ENCODE peak calls at places on chromosome 4, in ten cellular contexts. One of them, this sample, is unnamed.

GRCh38 chr4:151359576-151359975 is 34.2 kb upstream of the SH3D19 start:
- DNase-seq in endodermal cell: no peak
- DNase-seq in PC-3: peak; percentile 3
- DNase-seq in AG08396: no peak
- DNase-seq in adrenal gland: no peak
- DNase-seq in GM04503: no peak
- DNase-seq in activated CD4-positive, alpha-beta T cell treated with anti-CD3 and anti-CD28 coated beads for 24 hours: no peak
- DNase-seq in NCI-H2029 treated with DMSO at 0.1 percent for 48 hours: peak; percentile 1
- DNase-seq in hypothalamus: no peak
- DNase-seq in NCI-H345: no peak
- DNase-seq in this sample: no peak

GRCh38 chr4:2413821-2414610 is 4.4 kb downstream of the ZFYVE28 start:
- DNase-seq in endodermal cell: peak; percentile 76
- DNase-seq in PC-3: peak; percentile 24
- DNase-seq in AG08396: no peak
- DNase-seq in adrenal gland: no peak
- DNase-seq in GM04503: no peak
- DNase-seq in activated CD4-positive, alpha-beta T cell treated with anti-CD3 and anti-CD28 coated beads for 24 hours: peak; percentile 18
- DNase-seq in NCI-H2029 treated with DMSO at 0.1 percent for 48 hours: no peak
- DNase-seq in hypothalamus: no peak
- DNase-seq in NCI-H345: no peak
- DNase-seq in this sample: no peak

GRCh38 chr4:7760228-7760627 is 179.4 kb downstream of the AFAP1 start:
- DNase-seq in endodermal cell: no peak
- DNase-seq in PC-3: no peak
- DNase-seq in AG08396: no peak
- DNase-seq in adrenal gland: no peak
- DNase-seq in GM04503: no peak
- DNase-seq in activated CD4-positive, alpha-beta T cell treated with anti-CD3 and anti-CD28 coated beads for 24 hours: no peak
- DNase-seq in NCI-H2029 treated with DMSO at 0.1 percent for 48 hours: no peak
- DNase-seq in hypothalamus: no peak
- DNase-seq in NCI-H345: no peak
- DNase-seq in this sample: no peak

GRCh38 chr4:98555798-98556445 is 102.5 kb downstream of the TSPAN5 start:
- DNase-seq in endodermal cell: no peak
- DNase-seq in PC-3: peak; percentile 46
- DNase-seq in AG08396: no peak
- DNase-seq in adrenal gland: no peak
- DNase-seq in GM04503: no peak
- DNase-seq in activated CD4-positive, alpha-beta T cell treated with anti-CD3 and anti-CD28 coated beads for 24 hours: no peak
- DNase-seq in NCI-H2029 treated with DMSO at 0.1 percent for 48 hours: no peak
- DNase-seq in hypothalamus: no peak
- DNase-seq in NCI-H345: no peak
- DNase-seq in this sample: no peak

GRCh38 chr4:78560296-78560963 is 8.9 kb downstream of the ANXA3 start:
- DNase-seq in endodermal cell: no peak
- DNase-seq in PC-3: peak; percentile 60
- DNase-seq in AG08396: peak; percentile 51
- DNase-seq in adrenal gland: no peak
- DNase-seq in GM04503: peak; percentile 50
- DNase-seq in activated CD4-positive, alpha-beta T cell treated with anti-CD3 and anti-CD28 coated beads for 24 hours: no peak
- DNase-seq in NCI-H2029 treated with DMSO at 0.1 percent for 48 hours: no peak
- DNase-seq in hypothalamus: no peak
- DNase-seq in NCI-H345: no peak
- DNase-seq in this sample: no peak

GRCh38 chr4:185534534-185534849 is 815 bp downstream of the PDLIM3 start:
- DNase-seq in endodermal cell: no peak
- DNase-seq in PC-3: no peak
- DNase-seq in AG08396: no peak
- DNase-seq in adrenal gland: no peak
- DNase-seq in GM04503: no peak
- DNase-seq in activated CD4-positive, alpha-beta T cell treated with anti-CD3 and anti-CD28 coated beads for 24 hours: no peak
- DNase-seq in NCI-H2029 treated with DMSO at 0.1 percent for 48 hours: no peak
- DNase-seq in hypothalamus: no peak
- DNase-seq in NCI-H345: no peak
- DNase-seq in this sample: no peak

GRCh38 chr4:3073158-3074077 is 920 bp downstream of the HTT-AS start:
- DNase-seq in endodermal cell: no peak
- DNase-seq in PC-3: no peak
- DNase-seq in AG08396: no peak
- DNase-seq in adrenal gland: no peak
- DNase-seq in GM04503: no peak
- DNase-seq in activated CD4-positive, alpha-beta T cell treated with anti-CD3 and anti-CD28 coated beads for 24 hours: no peak
- DNase-seq in NCI-H2029 treated with DMSO at 0.1 percent for 48 hours: no peak
- DNase-seq in hypothalamus: no peak
- DNase-seq in NCI-H345: no peak
- DNase-seq in this sample: peak; percentile 76

GRCh38 chr4:101528526-101528925 is 181.2 kb upstream of the PPP3CA start:
- DNase-seq in endodermal cell: peak; percentile 46
- DNase-seq in PC-3: no peak
- DNase-seq in AG08396: no peak
- DNase-seq in adrenal gland: no peak
- DNase-seq in GM04503: no peak
- DNase-seq in activated CD4-positive, alpha-beta T cell treated with anti-CD3 and anti-CD28 coated beads for 24 hours: no peak
- DNase-seq in NCI-H2029 treated with DMSO at 0.1 percent for 48 hours: no peak
- DNase-seq in hypothalamus: no peak
- DNase-seq in NCI-H345: no peak
- DNase-seq in this sample: no peak

GRCh38 chr4:81913427-81913878 is 441.7 kb upstream of the RASGEF1B start:
- DNase-seq in endodermal cell: peak; percentile 90
- DNase-seq in PC-3: peak; percentile 65
- DNase-seq in AG08396: peak; percentile 51
- DNase-seq in adrenal gland: peak; percentile 26
- DNase-seq in GM04503: no peak
- DNase-seq in activated CD4-positive, alpha-beta T cell treated with anti-CD3 and anti-CD28 coated beads for 24 hours: peak; percentile 22
- DNase-seq in NCI-H2029 treated with DMSO at 0.1 percent for 48 hours: no peak
- DNase-seq in hypothalamus: no peak
- DNase-seq in NCI-H345: no peak
- DNase-seq in this sample: peak; percentile 88

GRCh38 chr4:3720461-3720860 is 45.7 kb upstream of the ADRA2C start:
- DNase-seq in endodermal cell: no peak
- DNase-seq in PC-3: no peak
- DNase-seq in AG08396: no peak
- DNase-seq in adrenal gland: no peak
- DNase-seq in GM04503: no peak
- DNase-seq in activated CD4-positive, alpha-beta T cell treated with anti-CD3 and anti-CD28 coated beads for 24 hours: no peak
- DNase-seq in NCI-H2029 treated with DMSO at 0.1 percent for 48 hours: no peak
- DNase-seq in hypothalamus: no peak
- DNase-seq in NCI-H345: peak; percentile 23
- DNase-seq in this sample: no peak

GRCh38 chr4:185312699-185313098 is 83.0 kb downstream of the LRP2BP start:
- DNase-seq in endodermal cell: no peak
- DNase-seq in PC-3: no peak
- DNase-seq in AG08396: no peak
- DNase-seq in adrenal gland: no peak
- DNase-seq in GM04503: no peak
- DNase-seq in activated CD4-positive, alpha-beta T cell treated with anti-CD3 and anti-CD28 coated beads for 24 hours: no peak
- DNase-seq in NCI-H2029 treated with DMSO at 0.1 percent for 48 hours: no peak
- DNase-seq in hypothalamus: no peak
- DNase-seq in NCI-H345: no peak
- DNase-seq in this sample: no peak

GRCh38 chr4:6610856-6611430 is 29.5 kb upstream of the MRFAP1 start:
- DNase-seq in endodermal cell: no peak
- DNase-seq in PC-3: no peak
- DNase-seq in AG08396: no peak
- DNase-seq in adrenal gland: no peak
- DNase-seq in GM04503: no peak
- DNase-seq in activated CD4-positive, alpha-beta T cell treated with anti-CD3 and anti-CD28 coated beads for 24 hours: no peak
- DNase-seq in NCI-H2029 treated with DMSO at 0.1 percent for 48 hours: no peak
- DNase-seq in hypothalamus: no peak
- DNase-seq in NCI-H345: no peak
- DNase-seq in this sample: no peak

GRCh38 chr4:51895816-51896408 is 53.0 kb downstream of the DCUN1D4 start:
- DNase-seq in endodermal cell: peak; percentile 87
- DNase-seq in PC-3: peak; percentile 80
- DNase-seq in AG08396: peak; percentile 78
- DNase-seq in adrenal gland: peak; percentile 56
- DNase-seq in GM04503: peak; percentile 28
- DNase-seq in activated CD4-positive, alpha-beta T cell treated with anti-CD3 and anti-CD28 coated beads for 24 hours: peak; percentile 15
- DNase-seq in NCI-H2029 treated with DMSO at 0.1 percent for 48 hours: peak; percentile 6
- DNase-seq in hypothalamus: no peak
- DNase-seq in NCI-H345: peak; percentile 40
- DNase-seq in this sample: peak; percentile 83

GRCh38 chr4:163959932-163960331 is 465.4 kb downstream of the TMA16 start:
- DNase-seq in endodermal cell: no peak
- DNase-seq in PC-3: no peak
- DNase-seq in AG08396: no peak
- DNase-seq in adrenal gland: no peak
- DNase-seq in GM04503: no peak
- DNase-seq in activated CD4-positive, alpha-beta T cell treated with anti-CD3 and anti-CD28 coated beads for 24 hours: no peak
- DNase-seq in NCI-H2029 treated with DMSO at 0.1 percent for 48 hours: no peak
- DNase-seq in hypothalamus: no peak
- DNase-seq in NCI-H345: no peak
- DNase-seq in this sample: no peak

GRCh38 chr4:140090215-140090731 is 63.7 kb downstream of the MAML3 start:
- DNase-seq in endodermal cell: no peak
- DNase-seq in PC-3: peak; percentile 48
- DNase-seq in AG08396: no peak
- DNase-seq in adrenal gland: no peak
- DNase-seq in GM04503: no peak
- DNase-seq in activated CD4-positive, alpha-beta T cell treated with anti-CD3 and anti-CD28 coated beads for 24 hours: no peak
- DNase-seq in NCI-H2029 treated with DMSO at 0.1 percent for 48 hours: no peak
- DNase-seq in hypothalamus: no peak
- DNase-seq in NCI-H345: no peak
- DNase-seq in this sample: no peak

GRCh38 chr4:174394915-174395314 is 111.2 kb downstream of the CEP44 start:
- DNase-seq in endodermal cell: no peak
- DNase-seq in PC-3: peak; percentile 67
- DNase-seq in AG08396: peak; percentile 8
- DNase-seq in adrenal gland: no peak
- DNase-seq in GM04503: peak; percentile 8
- DNase-seq in activated CD4-positive, alpha-beta T cell treated with anti-CD3 and anti-CD28 coated beads for 24 hours: no peak
- DNase-seq in NCI-H2029 treated with DMSO at 0.1 percent for 48 hours: no peak
- DNase-seq in hypothalamus: no peak
- DNase-seq in NCI-H345: no peak
- DNase-seq in this sample: no peak

GRCh38 chr4:41933997-41934812 is 1.0 kb upstream of the TMEM33 start:
- DNase-seq in endodermal cell: no peak
- DNase-seq in PC-3: no peak
- DNase-seq in AG08396: no peak
- DNase-seq in adrenal gland: no peak
- DNase-seq in GM04503: no peak
- DNase-seq in activated CD4-positive, alpha-beta T cell treated with anti-CD3 and anti-CD28 coated beads for 24 hours: no peak
- DNase-seq in NCI-H2029 treated with DMSO at 0.1 percent for 48 hours: peak; percentile 11
- DNase-seq in hypothalamus: no peak
- DNase-seq in NCI-H345: no peak
- DNase-seq in this sample: peak; percentile 44

GRCh38 chr4:4659871-4660651 is 118.2 kb upstream of the STX18 start:
- DNase-seq in endodermal cell: no peak
- DNase-seq in PC-3: peak; percentile 81
- DNase-seq in AG08396: peak; percentile 87
- DNase-seq in adrenal gland: no peak
- DNase-seq in GM04503: peak; percentile 70
- DNase-seq in activated CD4-positive, alpha-beta T cell treated with anti-CD3 and anti-CD28 coated beads for 24 hours: no peak
- DNase-seq in NCI-H2029 treated with DMSO at 0.1 percent for 48 hours: no peak
- DNase-seq in hypothalamus: no peak
- DNase-seq in NCI-H345: no peak
- DNase-seq in this sample: no peak

GRCh38 chr4:140707325-140707724 is 48.9 kb downstream of the TBC1D9 start:
- DNase-seq in endodermal cell: no peak
- DNase-seq in PC-3: no peak
- DNase-seq in AG08396: no peak
- DNase-seq in adrenal gland: no peak
- DNase-seq in GM04503: no peak
- DNase-seq in activated CD4-positive, alpha-beta T cell treated with anti-CD3 and anti-CD28 coated beads for 24 hours: no peak
- DNase-seq in NCI-H2029 treated with DMSO at 0.1 percent for 48 hours: no peak
- DNase-seq in hypothalamus: no peak
- DNase-seq in NCI-H345: no peak
- DNase-seq in this sample: no peak

GRCh38 chr4:7828011-7828720 is 111.5 kb downstream of the AFAP1 start:
- DNase-seq in endodermal cell: no peak
- DNase-seq in PC-3: peak; percentile 85
- DNase-seq in AG08396: peak; percentile 79
- DNase-seq in adrenal gland: no peak
- DNase-seq in GM04503: peak; percentile 99
- DNase-seq in activated CD4-positive, alpha-beta T cell treated with anti-CD3 and anti-CD28 coated beads for 24 hours: peak; percentile 13
- DNase-seq in NCI-H2029 treated with DMSO at 0.1 percent for 48 hours: peak; percentile 22
- DNase-seq in hypothalamus: no peak
- DNase-seq in NCI-H345: no peak
- DNase-seq in this sample: no peak

GRCh38 chr4:147617841-147618421 is 734 bp downstream of the TMEM184C start:
- DNase-seq in endodermal cell: no peak
- DNase-seq in PC-3: peak; percentile 26
- DNase-seq in AG08396: no peak
- DNase-seq in adrenal gland: no peak
- DNase-seq in GM04503: no peak
- DNase-seq in activated CD4-positive, alpha-beta T cell treated with anti-CD3 and anti-CD28 coated beads for 24 hours: no peak
- DNase-seq in NCI-H2029 treated with DMSO at 0.1 percent for 48 hours: no peak
- DNase-seq in hypothalamus: no peak
- DNase-seq in NCI-H345: no peak
- DNase-seq in this sample: no peak

GRCh38 chr4:156756118-156756517 is 215.5 kb downstream of the PDGFC start:
- DNase-seq in endodermal cell: no peak
- DNase-seq in PC-3: no peak
- DNase-seq in AG08396: no peak
- DNase-seq in adrenal gland: no peak
- DNase-seq in GM04503: no peak
- DNase-seq in activated CD4-positive, alpha-beta T cell treated with anti-CD3 and anti-CD28 coated beads for 24 hours: no peak
- DNase-seq in NCI-H2029 treated with DMSO at 0.1 percent for 48 hours: no peak
- DNase-seq in hypothalamus: no peak
- DNase-seq in NCI-H345: no peak
- DNase-seq in this sample: no peak

GRCh38 chr4:45971108-45971507 is 152.7 kb downstream of the GABRG1 start:
- DNase-seq in endodermal cell: no peak
- DNase-seq in PC-3: peak; percentile 69
- DNase-seq in AG08396: no peak
- DNase-seq in adrenal gland: no peak
- DNase-seq in GM04503: no peak
- DNase-seq in activated CD4-positive, alpha-beta T cell treated with anti-CD3 and anti-CD28 coated beads for 24 hours: no peak
- DNase-seq in NCI-H2029 treated with DMSO at 0.1 percent for 48 hours: no peak
- DNase-seq in hypothalamus: no peak
- DNase-seq in NCI-H345: no peak
- DNase-seq in this sample: no peak

GRCh38 chr4:5206391-5206790 is 155.1 kb downstream of the STK32B start:
- DNase-seq in endodermal cell: no peak
- DNase-seq in PC-3: peak; percentile 69
- DNase-seq in AG08396: peak; percentile 42
- DNase-seq in adrenal gland: no peak
- DNase-seq in GM04503: peak; percentile 73
- DNase-seq in activated CD4-positive, alpha-beta T cell treated with anti-CD3 and anti-CD28 coated beads for 24 hours: no peak
- DNase-seq in NCI-H2029 treated with DMSO at 0.1 percent for 48 hours: no peak
- DNase-seq in hypothalamus: peak; percentile 13
- DNase-seq in NCI-H345: peak; percentile 66
- DNase-seq in this sample: no peak

GRCh38 chr4:73434311-73434710 is 1.7 kb upstream of the AFP start:
- DNase-seq in endodermal cell: no peak
- DNase-seq in PC-3: peak; percentile 48
- DNase-seq in AG08396: peak; percentile 13
- DNase-seq in adrenal gland: no peak
- DNase-seq in GM04503: no peak
- DNase-seq in activated CD4-positive, alpha-beta T cell treated with anti-CD3 and anti-CD28 coated beads for 24 hours: no peak
- DNase-seq in NCI-H2029 treated with DMSO at 0.1 percent for 48 hours: no peak
- DNase-seq in hypothalamus: no peak
- DNase-seq in NCI-H345: no peak
- DNase-seq in this sample: peak; percentile 38

GRCh38 chr4:121554377-121554776 is 142.4 kb downstream of the ANXA5 start:
- DNase-seq in endodermal cell: no peak
- DNase-seq in PC-3: no peak
- DNase-seq in AG08396: no peak
- DNase-seq in adrenal gland: no peak
- DNase-seq in GM04503: peak; percentile 33
- DNase-seq in activated CD4-positive, alpha-beta T cell treated with anti-CD3 and anti-CD28 coated beads for 24 hours: no peak
- DNase-seq in NCI-H2029 treated with DMSO at 0.1 percent for 48 hours: no peak
- DNase-seq in hypothalamus: no peak
- DNase-seq in NCI-H345: no peak
- DNase-seq in this sample: no peak

GRCh38 chr4:72418458-72418857 is 150.6 kb downstream of the ADAMTS3 start:
- DNase-seq in endodermal cell: no peak
- DNase-seq in PC-3: peak; percentile 90
- DNase-seq in AG08396: peak; percentile 14
- DNase-seq in adrenal gland: peak; percentile 71
- DNase-seq in GM04503: peak; percentile 44
- DNase-seq in activated CD4-positive, alpha-beta T cell treated with anti-CD3 and anti-CD28 coated beads for 24 hours: no peak
- DNase-seq in NCI-H2029 treated with DMSO at 0.1 percent for 48 hours: peak; percentile 47
- DNase-seq in hypothalamus: no peak
- DNase-seq in NCI-H345: peak; percentile 76
- DNase-seq in this sample: no peak

GRCh38 chr4:25839687-25840086 is 23.1 kb downstream of the SEL1L3 start:
- DNase-seq in endodermal cell: no peak
- DNase-seq in PC-3: no peak
- DNase-seq in AG08396: no peak
- DNase-seq in adrenal gland: no peak
- DNase-seq in GM04503: no peak
- DNase-seq in activated CD4-positive, alpha-beta T cell treated with anti-CD3 and anti-CD28 coated beads for 24 hours: no peak
- DNase-seq in NCI-H2029 treated with DMSO at 0.1 percent for 48 hours: no peak
- DNase-seq in hypothalamus: no peak
- DNase-seq in NCI-H345: no peak
- DNase-seq in this sample: no peak

This sample was measured in NAMALWA.